ENCODE peak calls at places on chromosomes 3 and 15, in four cellular contexts. One of them, this sample, is unnamed.

GRCh38 chr3:178381555-178381954 is 154.7 kb upstream of the KCNMB2 start:
- DNase-seq in DMS53: no peak
- DNase-seq in hippocampal formation: no peak
- DNase-seq in caudate nucleus: no peak
- DNase-seq in this sample: no peak

GRCh38 chr3:163315786-163316185 is 1762.5 kb downstream of the SI start:
- DNase-seq in hippocampal formation: no peak
- DNase-seq in DMS53: no peak
- DNase-seq in caudate nucleus: no peak
- DNase-seq in this sample: no peak

GRCh38 chr15:34804113-34804512 is 8.8 kb upstream of the ACTC1 start:
- DNase-seq in hippocampal formation: no peak
- DNase-seq in DMS53: no peak
- DNase-seq in caudate nucleus: no peak
- DNase-seq in this sample: no peak

GRCh38 chr3:178949896-178950295 is 121.7 kb downstream of the ZMAT3 start:
- DNase-seq in caudate nucleus: no peak
- DNase-seq in DMS53: no peak
- DNase-seq in hippocampal formation: no peak
- DNase-seq in this sample: no peak

GRCh38 chr3:169060037-169060436 is 603.5 kb downstream of the MECOM start:
- DNase-seq in DMS53: no peak
- DNase-seq in hippocampal formation: no peak
- DNase-seq in caudate nucleus: no peak
- DNase-seq in this sample: peak; percentile 28

GRCh38 chr3:172066880-172067778 is 27.8 kb downstream of the FNDC3B start:
- DNase-seq in DMS53: no peak
- DNase-seq in hippocampal formation: no peak
- DNase-seq in caudate nucleus: no peak
- DNase-seq in this sample: no peak

GRCh38 chr3:13710251-13710650 is 161.3 kb downstream of the FBLN2 start:
- DNase-seq in caudate nucleus: no peak
- DNase-seq in DMS53: no peak
- DNase-seq in hippocampal formation: no peak
- DNase-seq in this sample: no peak

GRCh38 chr15:99476413-99477222 is 89.2 kb upstream of the MEF2A start:
- DNase-seq in hippocampal formation: peak; percentile 52
- DNase-seq in DMS53: peak; percentile 78
- DNase-seq in caudate nucleus: peak; percentile 75
- DNase-seq in this sample: no peak

GRCh38 chr3:183506674-183507290 is 48.7 kb downstream of the KLHL6 start:
- DNase-seq in DMS53: peak; percentile 28
- DNase-seq in caudate nucleus: no peak
- DNase-seq in hippocampal formation: no peak
- DNase-seq in this sample: no peak

GRCh38 chr3:147943265-147943945 is 534.2 kb downstream of the ZIC1 start:
- DNase-seq in DMS53: no peak
- DNase-seq in hippocampal formation: no peak
- DNase-seq in caudate nucleus: no peak
- DNase-seq in this sample: peak; percentile 25

GRCh38 chr3:50008931-50009330 is 69.0 kb downstream of the RBM6 start:
- DNase-seq in DMS53: peak; percentile 30
- DNase-seq in caudate nucleus: no peak
- DNase-seq in hippocampal formation: no peak
- DNase-seq in this sample: no peak

GRCh38 chr3:187367561-187368103 is 553 bp upstream of the RTP4 start:
- DNase-seq in DMS53: no peak
- DNase-seq in hippocampal formation: peak; percentile 27
- DNase-seq in caudate nucleus: no peak
- DNase-seq in this sample: no peak

GRCh38 chr3:184666422-184666821 is 45.4 kb downstream of the MAGEF1 start:
- DNase-seq in DMS53: peak; percentile 90
- DNase-seq in caudate nucleus: no peak
- DNase-seq in hippocampal formation: no peak
- DNase-seq in this sample: no peak